ENCODE peak calls at places on chromosomes 11 and 22, in nine cellular contexts. One of them, this sample, is unnamed.

GRCh38 chr22:40714514-40714966 is 35.3 kb downstream of the MCHR1 start:
- DNase-seq in fibroblast of the aortic adventitia: peak
- DNase-seq in AG04450: peak
- DNase-seq in cardiac fibroblast: peak
- DNase-seq in glutamatergic neuron: no peak
- DNase-seq in heart right ventricle: no peak
- DNase-seq in foreskin fibroblast: no peak
- DNase-seq in astrocyte of the spinal cord: peak
- DNase-seq in upper lobe of right lung: no peak
- DNase-seq in this sample: peak

GRCh38 chr11:117970400-117971024 is 15.7 kb upstream of the IL10RA start:
- DNase-seq in fibroblast of the aortic adventitia: no peak
- DNase-seq in AG04450: no peak
- DNase-seq in cardiac fibroblast: no peak
- DNase-seq in glutamatergic neuron: no peak
- DNase-seq in heart right ventricle: no peak
- DNase-seq in foreskin fibroblast: no peak
- DNase-seq in astrocyte of the spinal cord: no peak
- DNase-seq in upper lobe of right lung: peak
- DNase-seq in this sample: no peak

GRCh38 chr22:19843857-19844422 is 10.7 kb downstream of the GNB1L start:
- DNase-seq in fibroblast of the aortic adventitia: no peak
- DNase-seq in AG04450: no peak
- DNase-seq in cardiac fibroblast: no peak
- DNase-seq in glutamatergic neuron: no peak
- DNase-seq in heart right ventricle: no peak
- DNase-seq in foreskin fibroblast: no peak
- DNase-seq in astrocyte of the spinal cord: no peak
- DNase-seq in upper lobe of right lung: no peak
- DNase-seq in this sample: no peak

GRCh38 chr11:94117197-94117574 is 11.5 kb upstream of the PANX1 start:
- DNase-seq in fibroblast of the aortic adventitia: no peak
- DNase-seq in AG04450: no peak
- DNase-seq in cardiac fibroblast: no peak
- DNase-seq in glutamatergic neuron: no peak
- DNase-seq in heart right ventricle: no peak
- DNase-seq in foreskin fibroblast: no peak
- DNase-seq in astrocyte of the spinal cord: no peak
- DNase-seq in upper lobe of right lung: no peak
- DNase-seq in this sample: no peak

GRCh38 chr11:70734379-70734778 is 336.1 kb downstream of the CTTN start:
- DNase-seq in fibroblast of the aortic adventitia: no peak
- DNase-seq in AG04450: no peak
- DNase-seq in cardiac fibroblast: no peak
- DNase-seq in glutamatergic neuron: no peak
- DNase-seq in heart right ventricle: no peak
- DNase-seq in foreskin fibroblast: no peak
- DNase-seq in astrocyte of the spinal cord: no peak
- DNase-seq in upper lobe of right lung: no peak
- DNase-seq in this sample: no peak

GRCh38 chr11:1371026-1371325 is 18.8 kb upstream of the BRSK2 start:
- DNase-seq in fibroblast of the aortic adventitia: no peak
- DNase-seq in AG04450: no peak
- DNase-seq in cardiac fibroblast: no peak
- DNase-seq in glutamatergic neuron: no peak
- DNase-seq in heart right ventricle: no peak
- DNase-seq in foreskin fibroblast: no peak
- DNase-seq in astrocyte of the spinal cord: no peak
- DNase-seq in upper lobe of right lung: no peak
- DNase-seq in this sample: no peak

GRCh38 chr11:57379732-57380131 is 1.2 kb downstream of the PRG3 start:
- DNase-seq in fibroblast of the aortic adventitia: peak
- DNase-seq in AG04450: no peak
- DNase-seq in cardiac fibroblast: peak
- DNase-seq in glutamatergic neuron: no peak
- DNase-seq in heart right ventricle: no peak
- DNase-seq in foreskin fibroblast: no peak
- DNase-seq in astrocyte of the spinal cord: peak
- DNase-seq in upper lobe of right lung: no peak
- DNase-seq in this sample: peak

GRCh38 chr11:68528630-68529029 is 68.1 kb downstream of the PPP6R3 start:
- DNase-seq in fibroblast of the aortic adventitia: no peak
- DNase-seq in AG04450: no peak
- DNase-seq in cardiac fibroblast: peak
- DNase-seq in glutamatergic neuron: no peak
- DNase-seq in heart right ventricle: no peak
- DNase-seq in foreskin fibroblast: no peak
- DNase-seq in astrocyte of the spinal cord: no peak
- DNase-seq in upper lobe of right lung: no peak
- DNase-seq in this sample: no peak

GRCh38 chr11:75536786-75537629 is 11.3 kb upstream of the GDPD5 start:
- DNase-seq in fibroblast of the aortic adventitia: no peak
- DNase-seq in AG04450: no peak
- DNase-seq in cardiac fibroblast: peak
- DNase-seq in glutamatergic neuron: no peak
- DNase-seq in heart right ventricle: no peak
- DNase-seq in foreskin fibroblast: no peak
- DNase-seq in astrocyte of the spinal cord: no peak
- DNase-seq in upper lobe of right lung: no peak
- DNase-seq in this sample: peak

GRCh38 chr11:72483412-72484186 is 49.3 kb upstream of the CLPB start:
- DNase-seq in fibroblast of the aortic adventitia: peak
- DNase-seq in AG04450: no peak
- DNase-seq in cardiac fibroblast: peak
- DNase-seq in glutamatergic neuron: no peak
- DNase-seq in heart right ventricle: no peak
- DNase-seq in foreskin fibroblast: peak
- DNase-seq in astrocyte of the spinal cord: peak
- DNase-seq in upper lobe of right lung: no peak
- DNase-seq in this sample: peak

GRCh38 chr11:125842319-125842948 is 9.3 kb downstream of the PATE4 start:
- DNase-seq in fibroblast of the aortic adventitia: no peak
- DNase-seq in AG04450: no peak
- DNase-seq in cardiac fibroblast: no peak
- DNase-seq in glutamatergic neuron: no peak
- DNase-seq in heart right ventricle: no peak
- DNase-seq in foreskin fibroblast: no peak
- DNase-seq in astrocyte of the spinal cord: no peak
- DNase-seq in upper lobe of right lung: no peak
- DNase-seq in this sample: no peak
- TF ChIP-seq CTCF in fibroblast of the aortic adventitia: no peak
- TF ChIP-seq CTCF in AG04450: no peak
- TF ChIP-seq CTCF in cardiac fibroblast: no peak
- TF ChIP-seq CTCF in glutamatergic neuron: no peak
- TF ChIP-seq CTCF in heart right ventricle: no peak
- TF ChIP-seq CTCF in foreskin fibroblast: no peak
- TF ChIP-seq CTCF in astrocyte of the spinal cord: no peak
- TF ChIP-seq CTCF in upper lobe of right lung: no peak
- TF ChIP-seq CTCF in this sample: no peak

GRCh38 chr11:67369275-67369674 is 4.1 kb downstream of the CLCF1 start:
- DNase-seq in fibroblast of the aortic adventitia: no peak
- DNase-seq in AG04450: no peak
- DNase-seq in cardiac fibroblast: no peak
- DNase-seq in glutamatergic neuron: no peak
- DNase-seq in heart right ventricle: no peak
- DNase-seq in foreskin fibroblast: no peak
- DNase-seq in astrocyte of the spinal cord: no peak
- DNase-seq in upper lobe of right lung: no peak
- DNase-seq in this sample: no peak

GRCh38 chr11:67367014-67367835 is 6.2 kb downstream of the CLCF1 start:
- DNase-seq in fibroblast of the aortic adventitia: no peak
- DNase-seq in AG04450: no peak
- DNase-seq in cardiac fibroblast: no peak
- DNase-seq in glutamatergic neuron: no peak
- DNase-seq in heart right ventricle: no peak
- DNase-seq in foreskin fibroblast: no peak
- DNase-seq in astrocyte of the spinal cord: no peak
- DNase-seq in upper lobe of right lung: peak
- DNase-seq in this sample: no peak

GRCh38 chr11:67366546-67366945 is 6.9 kb downstream of the CLCF1 start:
- DNase-seq in fibroblast of the aortic adventitia: peak
- DNase-seq in AG04450: no peak
- DNase-seq in cardiac fibroblast: no peak
- DNase-seq in glutamatergic neuron: no peak
- DNase-seq in heart right ventricle: no peak
- DNase-seq in foreskin fibroblast: no peak
- DNase-seq in astrocyte of the spinal cord: no peak
- DNase-seq in upper lobe of right lung: no peak
- DNase-seq in this sample: no peak

GRCh38 chr11:67368621-67369020 is 4.8 kb downstream of the CLCF1 start:
- DNase-seq in fibroblast of the aortic adventitia: no peak
- DNase-seq in AG04450: no peak
- DNase-seq in cardiac fibroblast: no peak
- DNase-seq in glutamatergic neuron: no peak
- DNase-seq in heart right ventricle: no peak
- DNase-seq in foreskin fibroblast: no peak
- DNase-seq in astrocyte of the spinal cord: no peak
- DNase-seq in upper lobe of right lung: no peak
- DNase-seq in this sample: no peak

DNA sequence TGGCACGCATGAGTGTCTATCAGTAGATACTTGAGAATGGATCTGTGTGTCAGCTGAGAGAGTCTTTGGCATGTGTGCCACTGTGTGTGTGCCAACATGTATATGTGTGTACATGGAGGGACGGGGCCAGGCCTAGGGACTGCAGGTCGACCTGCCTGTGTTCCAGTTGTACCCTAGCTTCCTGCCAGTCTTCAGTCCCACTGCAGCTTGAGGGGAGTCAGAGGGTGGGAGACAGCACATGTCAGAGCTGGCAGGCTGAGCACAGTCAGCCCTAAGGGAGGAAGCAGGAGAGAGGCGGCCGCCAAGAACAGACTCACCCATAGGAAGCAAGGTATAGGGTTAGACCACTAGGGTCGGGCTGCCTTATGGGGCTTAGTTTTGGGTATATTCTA is 5.6 kb downstream of the CLCF1 start:
- DNase-seq in fibroblast of the aortic adventitia: no peak
- DNase-seq in AG04450: no peak
- DNase-seq in cardiac fibroblast: no peak
- DNase-seq in glutamatergic neuron: no peak
- DNase-seq in heart right ventricle: no peak
- DNase-seq in foreskin fibroblast: no peak
- DNase-seq in astrocyte of the spinal cord: no peak
- DNase-seq in upper lobe of right lung: no peak
- DNase-seq in this sample: no peak
- TF ChIP-seq CTCF in fibroblast of the aortic adventitia: no peak
- TF ChIP-seq CTCF in AG04450: no peak
- TF ChIP-seq CTCF in cardiac fibroblast: no peak
- TF ChIP-seq CTCF in glutamatergic neuron: no peak
- TF ChIP-seq CTCF in heart right ventricle: no peak
- TF ChIP-seq CTCF in foreskin fibroblast: no peak
- TF ChIP-seq CTCF in astrocyte of the spinal cord: no peak
- TF ChIP-seq CTCF in upper lobe of right lung: no peak
- TF ChIP-seq CTCF in this sample: no peak

GRCh38 chr22:42692239-42693054 is 28.2 kb downstream of the A4GALT start:
- DNase-seq in fibroblast of the aortic adventitia: no peak
- DNase-seq in AG04450: no peak
- DNase-seq in cardiac fibroblast: no peak
- DNase-seq in glutamatergic neuron: no peak
- DNase-seq in heart right ventricle: no peak
- DNase-seq in foreskin fibroblast: no peak
- DNase-seq in astrocyte of the spinal cord: no peak
- DNase-seq in upper lobe of right lung: no peak
- DNase-seq in this sample: no peak
- TF ChIP-seq CTCF in fibroblast of the aortic adventitia: no peak
- TF ChIP-seq CTCF in AG04450: no peak
- TF ChIP-seq CTCF in cardiac fibroblast: no peak
- TF ChIP-seq CTCF in glutamatergic neuron: no peak
- TF ChIP-seq CTCF in heart right ventricle: no peak
- TF ChIP-seq CTCF in foreskin fibroblast: no peak
- TF ChIP-seq CTCF in astrocyte of the spinal cord: no peak
- TF ChIP-seq CTCF in upper lobe of right lung: no peak
- TF ChIP-seq CTCF in this sample: no peak

GRCh38 chr11:36069576-36070214 is 125.8 kb downstream of the LDLRAD3 start:
- DNase-seq in fibroblast of the aortic adventitia: no peak
- DNase-seq in AG04450: no peak
- DNase-seq in cardiac fibroblast: no peak
- DNase-seq in glutamatergic neuron: peak
- DNase-seq in heart right ventricle: no peak
- DNase-seq in foreskin fibroblast: no peak
- DNase-seq in astrocyte of the spinal cord: no peak
- DNase-seq in upper lobe of right lung: no peak
- DNase-seq in this sample: no peak

GRCh38 chr11:36071917-36072500 is 128.1 kb downstream of the LDLRAD3 start:
- DNase-seq in fibroblast of the aortic adventitia: no peak
- DNase-seq in AG04450: no peak
- DNase-seq in cardiac fibroblast: no peak
- DNase-seq in glutamatergic neuron: no peak
- DNase-seq in heart right ventricle: no peak
- DNase-seq in foreskin fibroblast: no peak
- DNase-seq in astrocyte of the spinal cord: no peak
- DNase-seq in upper lobe of right lung: no peak
- DNase-seq in this sample: no peak

GRCh38 chr11:36073411-36074203 is 129.7 kb downstream of the LDLRAD3 start:
- DNase-seq in fibroblast of the aortic adventitia: peak
- DNase-seq in AG04450: peak
- DNase-seq in cardiac fibroblast: peak
- DNase-seq in glutamatergic neuron: peak
- DNase-seq in heart right ventricle: peak
- DNase-seq in foreskin fibroblast: peak
- DNase-seq in astrocyte of the spinal cord: peak
- DNase-seq in upper lobe of right lung: no peak
- DNase-seq in this sample: peak

GRCh38 chr11:36066891-36067290 is 123.0 kb downstream of the LDLRAD3 start:
- DNase-seq in fibroblast of the aortic adventitia: no peak
- DNase-seq in AG04450: no peak
- DNase-seq in cardiac fibroblast: no peak
- DNase-seq in glutamatergic neuron: no peak
- DNase-seq in heart right ventricle: no peak
- DNase-seq in foreskin fibroblast: no peak
- DNase-seq in astrocyte of the spinal cord: no peak
- DNase-seq in upper lobe of right lung: no peak
- DNase-seq in this sample: no peak

GRCh38 chr11:36070215-36070976 is 126.5 kb downstream of the LDLRAD3 start:
- DNase-seq in fibroblast of the aortic adventitia: no peak
- DNase-seq in AG04450: no peak
- DNase-seq in cardiac fibroblast: no peak
- DNase-seq in glutamatergic neuron: no peak
- DNase-seq in heart right ventricle: no peak
- DNase-seq in foreskin fibroblast: no peak
- DNase-seq in astrocyte of the spinal cord: no peak
- DNase-seq in upper lobe of right lung: no peak
- DNase-seq in this sample: no peak
- TF ChIP-seq CTCF in fibroblast of the aortic adventitia: no peak
- TF ChIP-seq CTCF in AG04450: no peak
- TF ChIP-seq CTCF in cardiac fibroblast: no peak
- TF ChIP-seq CTCF in glutamatergic neuron: no peak
- TF ChIP-seq CTCF in heart right ventricle: no peak
- TF ChIP-seq CTCF in foreskin fibroblast: no peak
- TF ChIP-seq CTCF in astrocyte of the spinal cord: no peak
- TF ChIP-seq CTCF in upper lobe of right lung: no peak
- TF ChIP-seq CTCF in this sample: no peak

This sample was measured in IMR-90.